ENCODE peak calls at places on chromosomes 3 and 15, in six cellular contexts. A, K, Q, C, R and V are unnamed samples.
A peak's percentile ranks its signal among the peaks of the same experiment; 100 is the strongest.

GRCh38 chr3:135895734-135896121 is 69.8 kb upstream of the PPP2R3A start:
- DNase-seq in C (no peak), R (peak; percentile 20), K (peak; percentile 18), A (no peak), Q (no peak), V (peak; percentile 47)

GRCh38 chr3:195125646-195126045 is 145.3 kb downstream of the XXYLT1 start:
- DNase-seq in A (no peak), C (no peak), K (no peak), R (no peak), Q (no peak), V (no peak)

GRCh38 chr15:38252481-38253311 is at the start of gene SPRED1:
- DNase-seq in K (no peak), R (peak; percentile 72), C (peak; percentile 69), A (peak; percentile 73), Q (peak; percentile 66), V (peak; percentile 53)

GRCh38 chr3:67529337-67529736 is 125.1 kb downstream of the SUCLG2 start:
- DNase-seq in Q (no peak), R (no peak), K (no peak), C (no peak), A (no peak), V (no peak)

GRCh38 chr3:120693439-120694172 is 11.6 kb upstream of the HGD start:
- DNase-seq in R (peak; percentile 51), Q (no peak), A (no peak), K (no peak), C (no peak), V (peak; percentile 60)

GRCh38 chr3:109985942-109986555 is 648.7 kb upstream of the DPPA4 start:
- DNase-seq in R (peak; percentile 5), Q (no peak), K (no peak), A (no peak), C (no peak), V (no peak)

GRCh38 chr3:98519351-98519750 is 3.4 kb downstream of the CLDND1 start:
- DNase-seq in R (peak; percentile 8), A (no peak), K (no peak), Q (no peak), C (no peak), V (peak; percentile 21)

GRCh38 chr3:178084938-178085816 is 451.1 kb upstream of the KCNMB2 start:
- DNase-seq in A (peak; percentile 67), K (no peak), R (peak; percentile 98), Q (peak; percentile 84), C (peak; percentile 80), V (peak; percentile 71)

GRCh38 chr3:95711789-95712188 is 1102.6 kb upstream of the EPHA6 start:
- DNase-seq in K (no peak), Q (no peak), C (no peak), A (no peak), R (no peak), V (no peak)

GRCh38 chr3:40588406-40588805 is 63.6 kb downstream of the ZNF621 start:
- DNase-seq in R (peak; percentile 17), K (no peak), Q (no peak), A (no peak), C (no peak), V (no peak)

GRCh38 chr15:101315736-101316135 is 20.7 kb upstream of the SNRPA1 start:
- DNase-seq in C (no peak), K (no peak), A (no peak), Q (no peak), R (no peak), V (no peak)

GRCh38 chr3:192080336-192080735 is 619.4 kb downstream of the PYDC2 start:
- DNase-seq in Q (no peak), C (no peak), A (no peak), K (no peak), R (no peak), V (no peak)

GRCh38 chr3:132596816-132597433 is at the start of gene ACKR4:
- DNase-seq in R (peak; percentile 29), C (no peak), Q (no peak), A (no peak), K (no peak), V (peak; percentile 55)

GRCh38 chr3:68135145-68135544 is 480.7 kb upstream of the SUCLG2 start:
- DNase-seq in Q (no peak), K (no peak), A (no peak), R (no peak), C (no peak), V (no peak)

GRCh38 chr3:27607370-27607769 is 114.8 kb downstream of the EOMES start:
- DNase-seq in C (no peak), Q (no peak), R (peak; percentile 64), K (no peak), A (no peak), V (peak; percentile 47)

GRCh38 chr3:114565201-114565600 is 271.4 kb downstream of the TIGIT start:
- DNase-seq in K (no peak), A (no peak), R (no peak), Q (no peak), C (peak; percentile 30), V (no peak)

GRCh38 chr15:56608993-56609392 is 124.3 kb downstream of the ZNF280D start:
- DNase-seq in Q (no peak), R (no peak), A (no peak), K (no peak), C (no peak), V (no peak)

GRCh38 chr15:79171320-79172031 is 80.9 kb upstream of the RASGRF1 start:
- DNase-seq in Q (no peak), A (no peak), C (no peak), K (no peak), R (no peak), V (no peak)

GRCh38 chr3:138206196-138206595 is 19.1 kb downstream of the ARMC8 start:
- DNase-seq in K (no peak), A (no peak), C (no peak), R (no peak), Q (no peak), V (no peak)

GRCh38 chr15:60065951-60066350 is 61.8 kb downstream of the FOXB1 start:
- DNase-seq in K (no peak), R (no peak), A (no peak), C (no peak), Q (no peak), V (no peak)

GRCh38 chr15:23038741-23039150 is 623 bp downstream of the TUBGCP5 start:
- DNase-seq in Q (no peak), C (no peak), K (no peak), A (no peak), R (peak; percentile 69), V (peak; percentile 62)

GRCh38 chr3:126258670-126259069 is 78.3 kb upstream of the ALDH1L1 start:
- DNase-seq in K (no peak), A (no peak), Q (no peak), R (no peak), C (no peak), V (no peak)

GRCh38 chr3:43909149-43909548 is 218.4 kb downstream of the ABHD5 start:
- DNase-seq in Q (no peak), C (no peak), R (no peak), A (no peak), K (no peak), V (peak; percentile 30)

GRCh38 chr3:129026728-129027543 is 25.8 kb downstream of the EFCC1 start:
- DNase-seq in A (peak; percentile 85), Q (peak; percentile 78), K (peak; percentile 3), R (peak; percentile 86), C (peak; percentile 94), V (peak; percentile 58)
- TF ChIP-seq CTCF in A (peak; percentile 54), Q (peak; percentile 57), K (no peak), R (peak; percentile 9), C (peak; percentile 67), V (peak; percentile 13)

GRCh38 chr3:101729586-101729985 is 5.2 kb downstream of the CEP97 start:
- DNase-seq in K (no peak), A (no peak), R (no peak), C (no peak), Q (no peak), V (no peak)

GRCh38 chr3:101725192-101725889 is 927 bp downstream of the CEP97 start:
- DNase-seq in C (peak; percentile 65), Q (peak; percentile 25), A (peak; percentile 37), R (peak; percentile 23), K (no peak), V (no peak)

GRCh38 chr3:101724329-101725191 is at the start of gene CEP97:
- DNase-seq in R (peak; percentile 96), A (peak; percentile 89), K (peak; percentile 50), C (peak; percentile 98), Q (peak; percentile 94), V (peak; percentile 89)

GRCh38 chr3:101722394-101723173 is 1.8 kb upstream of the CEP97 start:
- DNase-seq in K (no peak), R (no peak), A (no peak), Q (no peak), C (no peak), V (no peak)

GRCh38 chr3:101725890-101726275 is 1.5 kb downstream of the CEP97 start:
- DNase-seq in C (no peak), Q (no peak), A (no peak), K (no peak), R (no peak), V (no peak)
- TF ChIP-seq CTCF in C (no peak), Q (no peak), A (no peak), K (no peak), R (no peak), V (no peak)

GRCh38 chr3:58425782-58426181 is 7.8 kb downstream of the PDHB start:
- DNase-seq in R (no peak), C (no peak), K (no peak), Q (no peak), A (no peak), V (no peak)

GRCh38 chr3:58424613-58425012 is 9.0 kb downstream of the PDHB start:
- DNase-seq in K (no peak), R (no peak), Q (no peak), A (no peak), C (no peak), V (no peak)

GRCh38 chr3:58421004-58421403 is 12.6 kb downstream of the PDHB start:
- DNase-seq in K (no peak), A (no peak), R (no peak), Q (no peak), C (no peak), V (no peak)

GRCh38 chr3:58419782-58420512 is 13.7 kb downstream of the PDHB start:
- DNase-seq in K (no peak), Q (no peak), A (no peak), R (no peak), C (peak; percentile 51), V (peak; percentile 84)

GRCh38 chr3:58422756-58423324 is 10.8 kb downstream of the PDHB start:
- DNase-seq in A (no peak), R (peak; percentile 74), C (peak; percentile 35), K (no peak), Q (no peak), V (peak; percentile 36)
- TF ChIP-seq CTCF in A (no peak), R (peak; percentile 65), C (no peak), K (peak; percentile 33), Q (peak; percentile 15), V (peak; percentile 29)

GRCh38 chr15:40830884-40831283 is 2.4 kb upstream of the PPP1R14D start:
- DNase-seq in Q (no peak), C (no peak), R (no peak), K (no peak), A (no peak), V (no peak)

GRCh38 chr15:40825661-40826088 is 2.8 kb downstream of the PPP1R14D start:
- DNase-seq in R (peak; percentile 78), C (no peak), A (no peak), Q (no peak), K (peak; percentile 16), V (peak; percentile 16)

GRCh38 chr15:40826123-40827075 is 2.1 kb downstream of the PPP1R14D start:
- DNase-seq in A (no peak), Q (no peak), C (no peak), K (no peak), R (peak; percentile 40), V (no peak)

GRCh38 chr15:40829155-40829554 is 647 bp upstream of the PPP1R14D start:
- DNase-seq in K (no peak), Q (no peak), R (no peak), C (peak; percentile 37), A (no peak), V (no peak)

GRCh38 chr15:40828447-40829036 is at the start of gene PPP1R14D:
- DNase-seq in Q (no peak), R (no peak), K (no peak), C (no peak), A (no peak), V (no peak)
- TF ChIP-seq CTCF in Q (no peak), R (no peak), K (no peak), C (no peak), A (no peak), V (no peak)